ENCODE peak calls at places on chromosomes 1 and 21, in nine cellular contexts. F is GM10248; Y is GM13977; X is NCI-H460; B is CD8-positive, alpha-beta T cell; D is T-helper 9 cell; R is hypothalamus; G is NCI-H2029 treated with DMSO at 0.1 percent for 48 hours; W is HEK293T. P is an unnamed sample.

GRCh38 chr1:21590906-21591301 is 78.3 kb downstream of the RAP1GAP start:
- DNase-seq in D (no peak), R (no peak), X (no peak), B (peak), G (no peak), F (no peak), Y (no peak), W (no peak), P (no peak)

GRCh38 chr1:35377553-35377952 is 109.0 kb downstream of the ZMYM4 start:
- DNase-seq in F (no peak), Y (no peak), B (no peak), G (no peak), X (no peak), D (no peak), R (no peak), W (no peak), P (no peak)

GRCh38 chr1:174999926-175000696 is at the start of gene CACYBP:
- DNase-seq in Y (no peak), R (peak), D (no peak), W (no peak), F (no peak), B (no peak), X (peak), G (no peak), P (no peak)

GRCh38 chr1:29639741-29640427 is 403.6 kb downstream of the PTPRU start:
- DNase-seq in W (no peak), X (no peak), B (no peak), R (no peak), F (no peak), D (no peak), G (no peak), Y (no peak), P (no peak)

GRCh38 chr21:18951291-18952038 is 547.9 kb upstream of the TMPRSS15 start:
- DNase-seq in G (no peak), B (no peak), D (no peak), F (no peak), X (peak), W (peak), R (no peak), Y (no peak), P (no peak)

GRCh38 chr1:31701137-31701736 is 2.6 kb downstream of the COL16A1 start:
- DNase-seq in X (peak), F (no peak), G (peak), D (no peak), Y (no peak), R (peak), W (peak), B (peak), P (no peak)

GRCh38 chr1:6014130-6014999 is 22.1 kb upstream of the NPHP4 start:
- DNase-seq in X (no peak), B (no peak), W (no peak), R (no peak), G (no peak), D (no peak), Y (no peak), F (no peak), P (no peak)

GRCh38 chr1:150551049-150551783 is 2.0 kb downstream of the ADAMTSL4 start:
- DNase-seq in Y (no peak), R (no peak), W (no peak), F (no peak), X (no peak), G (no peak), B (no peak), D (no peak), P (no peak)

GRCh38 chr1:15290382-15290781 is 43.4 kb downstream of the FHAD1 start:
- DNase-seq in B (no peak), D (no peak), G (no peak), W (no peak), X (peak), Y (no peak), F (no peak), R (no peak), P (no peak)

GRCh38 chr1:56644941-56645662 is at the start of gene PRKAA2:
- DNase-seq in B (no peak), R (peak), F (peak), D (no peak), W (peak), G (no peak), Y (peak), X (no peak), P (no peak)

GRCh38 chr1:204705888-204706837 is 20.6 kb upstream of the LRRN2 start:
- DNase-seq in D (no peak), Y (no peak), B (no peak), R (no peak), X (no peak), G (no peak), F (no peak), W (no peak), P (no peak)

GRCh38 chr1:51636765-51637522 is 20.1 kb downstream of the OSBPL9 start:
- DNase-seq in B (no peak), G (no peak), W (no peak), Y (no peak), D (no peak), R (no peak), F (no peak), X (no peak), P (no peak)

GRCh38 chr1:53195913-53196484 is 625 bp upstream of the CPT2 start:
- DNase-seq in X (no peak), D (no peak), Y (peak), G (peak), R (no peak), B (no peak), W (no peak), F (no peak), P (no peak)

GRCh38 chr1:11692899-11693590 is 1.5 kb downstream of the DRAXIN start:
- DNase-seq in W (no peak), X (no peak), R (no peak), G (no peak), F (no peak), D (no peak), Y (no peak), B (peak), P (no peak)

GRCh38 chr1:197268012-197268411 is at the start of gene CRB1:
- DNase-seq in R (no peak), W (peak), D (no peak), B (no peak), X (no peak), G (no peak), Y (no peak), F (no peak), P (no peak)